ENCODE peak calls at places on chromosomes 5 and 9, in four cellular contexts. Q is activated CD4-positive, alpha-beta T cell treated with anti-CD3 and anti-CD28 coated beads for 24 hours; S is psoas muscle; U is PC-9. P is an unnamed sample.

GRCh38 chr5:178111925-178112324 is 1.4 kb upstream of the N4BP3 start:
- DNase-seq in Q (no peak), S (no peak), U (no peak), P (no peak)

GRCh38 chr5:415928-416635 is 26.9 kb upstream of the EXOC3 start:
- DNase-seq in Q (no peak), S (no peak), U (no peak), P (no peak)

GRCh38 chr9:114202849-114203248 is 47.5 kb downstream of the COL27A1 start:
- DNase-seq in Q (no peak), S (no peak), U (no peak), P (no peak)

GRCh38 chr5:61817472-61818326 is 485.6 kb downstream of the ZSWIM6 start:
- DNase-seq in Q (no peak), S (no peak), U (peak), P (no peak)

GRCh38 chr9:134481762-134482161 is 155.5 kb downstream of the RXRA start:
- DNase-seq in Q (no peak), S (no peak), U (no peak), P (no peak)

GRCh38 chr5:125401724-125402622 is 655.5 kb upstream of the ZNF608 start:
- DNase-seq in Q (no peak), S (no peak), U (no peak), P (no peak)

GRCh38 chr5:8908055-8908683 is 637.7 kb downstream of the SEMA5A start:
- DNase-seq in Q (no peak), S (no peak), U (peak), P (no peak)

GRCh38 chr5:98775962-98776687 is 2.7 kb downstream of the RGMB start:
- DNase-seq in Q (no peak), S (no peak), U (no peak), P (no peak)

GRCh38 chr5:3698412-3698811 is 102.8 kb downstream of the IRX1 start:
- DNase-seq in Q (no peak), S (no peak), U (no peak), P (no peak)

GRCh38 chr5:56814361-56814962 is 887 bp upstream of the MAP3K1 start:
- DNase-seq in Q (no peak), S (peak), U (peak), P (no peak)

GRCh38 chr5:123450641-123451421 is 27.6 kb upstream of the CEP120 start:
- DNase-seq in Q (no peak), S (no peak), U (no peak), P (no peak)

GRCh38 chr5:1480217-1480616 is 35.0 kb upstream of the SLC6A3 start:
- DNase-seq in Q (no peak), S (peak), U (no peak), P (no peak)

GRCh38 chr5:93890657-93891056 is 149.3 kb upstream of the POU5F2 start:
- DNase-seq in Q (no peak), S (no peak), U (no peak), P (no peak)

GRCh38 chr5:165881259-165881658 is 2375.8 kb downstream of the MAT2B start:
- DNase-seq in Q (no peak), S (no peak), U (no peak), P (no peak)

GRCh38 chr5:57435701-57436134 is 46.9 kb downstream of the ACTBL2 start:
- DNase-seq in Q (no peak), S (no peak), U (peak), P (no peak)

GRCh38 chr5:125286266-125286665 is 539.8 kb upstream of the ZNF608 start:
- DNase-seq in Q (no peak), S (no peak), U (no peak), P (no peak)

GRCh38 chr9:93007529-93008058 is 50.9 kb upstream of the SUSD3 start:
- DNase-seq in Q (no peak), S (no peak), U (no peak), P (no peak)

GRCh38 chr5:19987594-19988345 is at the start of gene CDH18:
- DNase-seq in Q (no peak), S (peak), U (peak), P (no peak)

GRCh38 chr9:124003636-124004349 is 7.8 kb upstream of the LHX2 start:
- DNase-seq in Q (no peak), S (no peak), U (no peak), P (no peak)

GRCh38 chr5:7629559-7629958 is 221.4 kb downstream of the CFAP90 start:
- DNase-seq in Q (no peak), S (no peak), U (no peak), P (no peak)

GRCh38 chr9:76151267-76151666 is 243.0 kb downstream of the RFK start:
- DNase-seq in Q (no peak), S (no peak), U (no peak), P (no peak)

GRCh38 chr5:132380047-132380446 is 10.5 kb downstream of the SLC22A5 start:
- DNase-seq in Q (no peak), S (no peak), U (no peak), P (no peak)

GRCh38 chr9:130981761-130982147 is 27.2 kb upstream of the LAMC3 start:
- DNase-seq in Q (no peak), S (no peak), U (no peak), P (no peak)

GRCh38 chr5:36897616-36898015 is 21.0 kb downstream of the NIPBL start:
- DNase-seq in Q (no peak), S (no peak), U (no peak), P (no peak)

GRCh38 chr9:76818271-76818670 is 54.0 kb downstream of the PCA3 start:
- DNase-seq in Q (no peak), S (peak), U (peak), P (no peak)

GRCh38 chr5:173806270-173807035 is 81.7 kb upstream of the CPEB4 start:
- DNase-seq in Q (no peak), S (no peak), U (no peak), P (no peak)

GRCh38 chr5:124341066-124341943 is 405.1 kb downstream of the ZNF608 start:
- DNase-seq in Q (no peak), S (no peak), U (no peak), P (no peak)

GRCh38 chr9:113219972-113220371 is 1.1 kb downstream of the FKBP15 start:
- DNase-seq in Q (no peak), S (no peak), U (no peak), P (no peak)

GRCh38 chr9:125227761-125228160 is 13.4 kb downstream of the HSPA5 start:
- DNase-seq in Q (no peak), S (no peak), U (no peak), P (no peak)

GRCh38 chr9:93585695-93586094 is 9.3 kb downstream of the PHF2 start:
- DNase-seq in Q (no peak), S (no peak), U (no peak), P (no peak)

GRCh38 chr5:27491047-27491446 is 452.7 kb upstream of the CDH9 start:
- DNase-seq in Q (no peak), S (no peak), U (no peak), P (no peak)